ENCODE peak calls at places on chromosomes 11 and 22, in eight cellular contexts. Z is PC-3, J is PC-9, X is GM23338, M is MM.1S, D is GM23248, S is HCT116, K is K562. B is an unnamed sample.

GRCh38 chr11:69002101-69002742 is 10.8 kb downstream of the MRGPRF start:
- DNase-seq in Z (no peak), J (no peak), X (no peak), M (no peak), D (peak), S (no peak), K (no peak), B (no peak)

GRCh38 chr11:102256251-102256650 is 61.0 kb upstream of the BIRC3 start:
- DNase-seq in Z (peak), J (no peak), X (no peak), M (no peak), D (peak), S (no peak), K (no peak), B (no peak)

GRCh38 chr11:102950622-102951081 is 4.9 kb downstream of the MMP13 start:
- DNase-seq in Z (peak), J (peak), X (no peak), M (no peak), D (peak), S (no peak), K (no peak), B (no peak)

GRCh38 chr11:101436511-101437142 is 147.2 kb downstream of the TRPC6 start:
- DNase-seq in Z (peak), J (no peak), X (peak), M (peak), D (peak), S (peak), K (peak), B (peak)

GRCh38 chr11:64485077-64485476 is 105.9 kb upstream of the SLC22A12 start:
- DNase-seq in Z (no peak), J (no peak), X (peak), M (no peak), D (no peak), S (no peak), K (no peak), B (no peak)

GRCh38 chr22:30474683-30475424 is 3.0 kb upstream of the SEC14L3 start:
- DNase-seq in Z (no peak), J (peak), X (peak), M (no peak), D (no peak), S (no peak), K (no peak), B (peak)

GRCh38 chr22:42304021-42304790 is 33.8 kb upstream of the TCF20 start:
- DNase-seq in Z (no peak), J (no peak), X (no peak), M (no peak), D (no peak), S (no peak), K (no peak), B (no peak)

GRCh38 chr22:34055525-34056200 is 135.4 kb upstream of the LARGE1 start:
- DNase-seq in Z (no peak), J (peak), X (peak), M (peak), D (no peak), S (no peak), K (peak), B (no peak)

GRCh38 chr22:37896181-37896592 is 9.9 kb upstream of the MICALL1 start:
- DNase-seq in Z (peak), J (peak), X (peak), M (peak), D (no peak), S (no peak), K (no peak), B (peak)

GRCh38 chr11:120172054-120172881 is 34.4 kb upstream of the TRIM29 start:
- DNase-seq in Z (peak), J (peak), X (peak), M (peak), D (peak), S (peak), K (peak), B (peak)

GRCh38 chr11:14855890-14856289 is 36.1 kb downstream of the CYP2R1 start:
- DNase-seq in Z (no peak), J (no peak), X (no peak), M (no peak), D (no peak), S (no peak), K (no peak), B (no peak)

DNA sequence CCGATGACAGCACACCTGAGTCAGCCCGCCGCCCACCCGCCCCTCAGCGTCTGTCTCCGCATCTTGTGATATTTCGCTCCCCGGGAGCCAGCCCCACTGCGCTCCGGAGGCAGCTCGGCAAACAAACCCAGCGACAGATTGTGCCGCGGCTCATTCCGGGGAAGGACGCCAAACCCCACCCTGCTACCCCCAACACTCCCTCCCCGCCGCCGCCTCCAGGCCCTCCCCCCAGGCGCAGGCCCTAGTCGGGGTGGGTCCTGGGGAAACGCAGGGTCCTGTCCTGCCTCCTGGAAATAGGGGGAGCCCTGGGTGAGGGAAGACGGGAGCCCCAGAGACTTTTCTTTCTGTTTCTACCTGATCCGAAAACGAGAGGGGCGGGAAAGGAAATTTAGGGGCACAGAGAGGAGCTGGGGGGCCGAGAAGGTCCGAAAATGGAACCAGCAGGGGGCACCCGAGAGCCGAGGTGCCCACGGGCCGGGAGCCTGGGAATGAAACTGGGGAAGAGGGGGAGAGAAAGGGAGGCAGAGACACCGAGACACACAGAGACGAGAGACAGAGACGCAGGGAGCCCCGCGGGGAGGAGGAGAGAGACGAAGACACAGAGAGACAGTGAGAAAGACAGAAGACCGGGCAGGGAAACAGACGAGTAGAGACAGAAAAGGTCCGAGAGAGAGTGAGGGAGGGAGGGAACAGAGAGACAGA is 1.8 kb upstream of the RTN4RL2 start:
- DNase-seq in Z (peak), J (no peak), X (peak), M (no peak), D (peak), S (no peak), K (peak), B (peak)
- TF ChIP-seq EZH2 in Z (no peak), J (no peak), X (peak), M (no peak), D (peak), S (no peak), K (no peak), B (no peak)

DNA sequence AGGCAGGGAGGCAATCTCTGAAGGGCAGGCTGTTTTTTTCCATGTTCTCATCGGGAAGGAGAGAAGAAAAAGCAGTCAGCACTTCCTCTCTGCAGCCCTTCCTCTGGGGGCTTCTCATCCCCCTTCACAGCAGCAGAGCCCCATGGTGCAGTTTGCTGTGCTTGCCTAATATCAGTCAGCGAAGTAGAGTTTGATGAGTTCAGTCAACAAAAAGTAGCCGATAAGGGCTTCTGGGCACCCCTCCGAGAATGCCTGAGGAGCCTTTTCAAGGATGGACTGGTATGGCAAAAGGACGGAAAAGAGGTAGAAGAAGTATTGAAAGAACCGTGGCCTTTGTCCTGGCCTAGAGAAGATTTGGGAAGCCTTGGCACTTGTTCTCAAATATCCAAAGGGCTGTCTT is 55.6 kb downstream of the NAV2 start:
- DNase-seq in Z (no peak), J (no peak), X (no peak), M (no peak), D (no peak), S (no peak), K (no peak), B (no peak)
- H3K27ac ChIP-seq in Z (no peak), J (no peak), X (no peak), M (no peak), D (no peak), S (no peak), K (no peak), B (no peak)

DNA sequence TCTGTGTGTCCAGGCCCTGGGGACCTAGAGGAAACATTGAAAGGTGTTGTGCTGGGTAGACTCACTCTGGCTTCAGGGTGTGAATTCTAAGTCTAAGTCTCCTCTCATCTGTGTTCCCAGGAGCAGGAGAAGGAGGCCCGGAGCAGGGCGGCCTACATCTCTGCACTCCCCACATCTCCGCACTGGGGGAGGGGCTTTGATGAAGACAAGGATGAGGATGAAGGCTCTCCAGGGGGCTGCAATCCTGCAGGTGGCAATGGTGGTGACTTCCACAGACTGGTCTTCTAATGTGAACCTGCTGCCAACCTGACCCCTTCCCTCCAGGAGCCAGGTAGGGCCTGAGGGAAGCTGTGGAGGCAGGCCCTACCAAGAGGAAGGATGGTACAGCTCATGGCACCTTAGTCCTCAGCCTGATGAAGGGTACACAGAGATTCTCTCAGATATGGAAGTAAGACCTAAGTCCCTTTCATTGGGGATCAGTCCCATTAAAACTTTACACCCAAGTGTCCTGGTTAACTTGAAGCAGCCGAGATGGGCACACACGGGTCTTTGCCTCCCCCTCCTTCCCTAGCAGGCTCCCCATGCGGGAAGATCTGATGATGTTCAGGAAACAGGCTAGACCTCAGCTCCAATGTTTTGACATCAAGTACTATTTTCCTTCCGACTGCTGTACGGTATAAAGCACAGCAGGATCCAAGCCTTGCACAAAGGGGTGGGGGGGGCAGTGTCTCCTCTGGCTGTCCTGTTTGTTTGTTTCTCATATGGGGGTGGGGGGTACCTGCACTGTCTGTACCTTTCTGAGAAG is 25.0 kb downstream of the USP35 start:
- DNase-seq in Z (no peak), J (no peak), X (no peak), M (no peak), D (no peak), S (no peak), K (no peak), B (no peak)
- H3K4me2 ChIP-seq in Z (no peak), J (no peak), X (no peak), M (no peak), D (no peak), S (no peak), K (no peak), B (no peak)

DNA sequence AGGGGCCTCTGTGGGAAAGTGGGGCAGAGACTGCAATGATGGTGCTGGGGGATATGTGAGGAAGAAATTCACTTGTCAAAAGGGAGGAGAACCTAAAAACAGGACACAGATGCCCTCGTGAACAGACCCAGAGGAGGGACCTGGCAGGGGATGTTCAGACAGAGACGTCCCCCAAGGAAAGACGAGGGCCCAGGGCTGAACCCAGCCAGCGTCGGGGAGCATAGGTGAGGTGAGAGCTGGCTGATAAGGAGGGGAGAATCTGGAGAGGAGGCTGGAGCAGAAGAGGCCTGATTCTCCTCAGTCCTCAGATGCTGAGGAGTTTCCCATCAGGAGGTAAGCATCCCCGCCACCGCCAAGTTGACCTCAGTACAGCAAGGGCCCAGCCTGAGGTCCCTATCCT is 31.4 kb downstream of the IGLL5 start:
- DNase-seq in Z (no peak), J (no peak), X (no peak), M (no peak), D (no peak), S (no peak), K (peak), B (no peak)
- TF ChIP-seq EZH2 in Z (no peak), J (no peak), X (no peak), M (no peak), D (no peak), S (no peak), K (no peak), B (no peak)

GRCh38 chr11:114213622-114214021 is 82.6 kb upstream of the NNMT start:
- DNase-seq in Z (no peak), J (no peak), X (no peak), M (no peak), D (no peak), S (no peak), K (no peak), B (no peak)
- H3K27ac ChIP-seq in Z (no peak), J (no peak), X (no peak), M (no peak), D (no peak), S (no peak), K (no peak), B (no peak)

DNA sequence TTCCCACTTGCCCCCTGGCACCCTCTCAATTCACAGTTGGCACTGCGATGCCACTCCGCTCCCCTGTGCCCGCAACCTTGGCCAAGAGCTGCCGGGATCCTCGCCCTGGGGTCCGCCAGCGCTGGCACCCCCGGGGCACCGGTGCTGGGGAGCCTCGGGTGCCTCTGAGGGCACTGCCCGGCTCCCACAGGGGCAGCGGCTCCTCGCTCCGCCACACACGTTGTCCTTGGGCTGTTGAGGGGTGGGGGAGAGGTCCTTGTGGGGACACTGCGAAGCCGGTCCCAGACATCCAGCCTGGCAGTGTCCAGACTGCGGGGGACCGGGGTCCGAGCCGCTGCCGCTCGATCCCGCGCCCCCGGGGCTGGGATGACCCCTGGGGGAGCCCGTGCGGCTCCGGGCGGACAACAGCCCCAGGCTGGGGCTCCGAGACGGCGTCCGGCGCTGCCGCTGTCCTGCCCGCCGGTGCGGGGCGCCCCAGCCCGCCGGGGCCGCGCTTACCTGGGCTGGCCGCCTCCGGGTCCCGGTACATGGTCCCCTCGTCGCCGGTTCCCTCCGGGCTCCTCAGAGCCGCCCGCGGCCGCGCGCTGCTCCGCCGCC is 486 bp downstream of the SYT7 start:
- DNase-seq in Z (peak), J (no peak), X (peak), M (no peak), D (peak), S (no peak), K (no peak), B (no peak)
- H3K4me2 ChIP-seq in Z (peak), J (peak), X (peak), M (peak), D (peak), S (peak), K (no peak), B (no peak)

GRCh38 chr11:124864176-124864891 is 898 bp upstream of the ROBO3 start:
- DNase-seq in Z (no peak), J (no peak), X (no peak), M (no peak), D (no peak), S (no peak), K (no peak), B (no peak)

GRCh38 chr11:124864892-124865180 is 396 bp upstream of the ROBO3 start:
- DNase-seq in Z (no peak), J (no peak), X (no peak), M (no peak), D (no peak), S (no peak), K (no peak), B (no peak)

GRCh38 chr11:124863826-124864165 is 1.4 kb upstream of the ROBO3 start:
- DNase-seq in Z (peak), J (no peak), X (peak), M (no peak), D (no peak), S (no peak), K (peak), B (peak)

GRCh38 chr11:124865902-124866851 is 945 bp downstream of the ROBO3 start:
- DNase-seq in Z (peak), J (no peak), X (peak), M (peak), D (peak), S (no peak), K (peak), B (no peak)

DNA sequence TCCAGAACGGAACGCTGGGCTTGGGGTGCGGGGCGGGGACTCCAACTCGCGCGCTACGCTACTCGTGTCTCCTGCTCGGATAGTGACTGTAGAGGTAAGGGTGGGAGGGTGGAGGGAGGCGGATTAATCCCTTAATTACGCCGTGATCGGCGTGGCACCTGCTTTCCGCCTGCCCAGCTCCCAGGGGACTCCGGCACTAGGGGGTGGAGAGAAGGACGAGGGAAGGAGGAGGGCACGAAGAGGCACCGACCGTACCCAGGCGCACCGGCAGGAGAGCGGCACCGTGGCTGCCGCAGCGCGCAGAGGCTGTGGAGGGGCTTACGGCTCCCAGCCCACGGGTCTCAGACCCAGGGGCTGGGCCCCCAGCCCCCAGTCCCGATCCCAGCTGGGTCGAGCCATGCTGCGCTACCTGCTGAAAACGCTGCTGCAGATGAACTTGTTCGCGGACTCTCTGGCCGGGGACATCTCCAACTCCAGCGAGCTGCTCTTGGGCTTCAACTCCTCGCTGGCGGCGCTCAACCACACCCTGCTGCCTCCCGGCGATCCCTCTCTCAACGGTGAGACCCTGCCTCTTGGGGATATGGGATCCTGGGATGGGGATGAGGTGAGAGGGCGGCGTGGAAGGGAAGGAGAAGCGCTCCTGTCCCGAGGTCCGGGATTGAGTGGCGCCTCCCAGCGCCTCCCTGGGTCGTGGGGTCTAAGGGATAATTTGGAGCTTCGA is at the start of gene ROBO3:
- DNase-seq in Z (no peak), J (no peak), X (peak), M (no peak), D (no peak), S (no peak), K (no peak), B (no peak)
- TF ChIP-seq EZH2 in Z (no peak), J (no peak), X (peak), M (no peak), D (no peak), S (no peak), K (no peak), B (no peak)

DNA sequence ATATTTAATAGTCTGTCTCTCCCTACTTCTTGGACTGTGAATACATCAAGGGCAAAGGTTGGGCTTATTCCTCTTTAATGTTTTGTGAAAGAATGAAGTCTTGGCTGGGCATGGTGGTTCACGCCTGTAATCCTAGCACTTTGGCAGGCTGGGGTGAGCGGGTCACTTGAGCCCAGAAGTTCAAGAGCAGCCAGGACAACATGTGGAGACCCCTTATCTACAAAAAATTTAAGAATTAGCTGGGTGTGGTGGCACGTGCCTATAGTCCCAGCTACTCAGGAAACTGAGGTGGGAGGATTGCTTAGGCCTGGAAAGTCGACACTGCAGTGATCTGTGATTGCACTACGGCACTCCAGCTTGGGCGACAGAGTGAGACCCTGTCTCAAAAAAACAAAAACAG is 20.2 kb downstream of the RNF121 start:
- DNase-seq in Z (no peak), J (no peak), X (no peak), M (no peak), D (no peak), S (no peak), K (no peak), B (no peak)
- H3K27ac ChIP-seq in Z (no peak), J (no peak), X (no peak), M (no peak), D (no peak), S (no peak), K (peak), B (no peak)

GRCh38 chr11:95364324-95365295 is 133.6 kb upstream of the SESN3 start:
- DNase-seq in Z (peak), J (no peak), X (no peak), M (no peak), D (peak), S (no peak), K (no peak), B (no peak)
- H3K4me2 ChIP-seq in Z (peak), J (no peak), X (no peak), M (no peak), D (no peak), S (no peak), K (no peak), B (no peak)

DNA sequence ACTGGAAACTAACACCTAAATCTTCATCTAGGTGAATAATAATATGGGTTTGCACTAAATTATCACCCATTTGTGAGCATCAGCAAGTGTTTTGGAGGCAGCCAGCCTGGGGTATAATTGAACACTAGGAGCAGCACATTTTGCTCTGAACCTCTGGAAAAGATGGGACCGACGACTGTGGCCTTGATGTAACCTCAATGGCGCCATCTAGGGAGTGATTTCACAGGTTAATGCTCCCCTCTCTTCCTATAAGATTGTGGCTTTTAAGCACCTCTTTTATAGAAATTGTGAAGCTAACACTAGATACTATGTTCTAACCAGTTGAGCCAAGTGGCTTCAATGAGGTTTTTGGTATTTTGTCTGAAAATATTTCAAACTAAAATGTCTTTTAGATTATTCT is 203.7 kb downstream of the NELL1 start:
- DNase-seq in Z (peak), J (no peak), X (peak), M (no peak), D (peak), S (no peak), K (peak), B (peak)
- TF ChIP-seq EZH2 in Z (no peak), J (no peak), X (no peak), M (no peak), D (no peak), S (no peak), K (no peak), B (no peak)

B was measured in DND-41.